ENCODE peak calls at places on chromosomes 11 and 22, in five cellular contexts. L, Y, A, J and W are unnamed samples.

GRCh38 chr11:99766816-99767215 is 746.1 kb downstream of the CNTN5 start:
- DNase-seq in L (no peak), Y (no peak), J (no peak), A (no peak), W (no peak)

GRCh38 chr11:96198466-96198808 is 144.6 kb downstream of the MAML2 start:
- DNase-seq in J (no peak), L (no peak), A (no peak), Y (no peak), W (no peak)

GRCh38 chr11:44036811-44037657 is 10.7 kb upstream of the ACCSL start:
- DNase-seq in J (peak; percentile 39), Y (peak; percentile 4), L (peak; percentile 65), A (peak; percentile 62), W (no peak)

GRCh38 chr11:10659339-10660216 is 34.0 kb downstream of the IRAG1 start:
- DNase-seq in L (peak; percentile 90), Y (no peak), A (peak; percentile 37), J (no peak), W (no peak)

GRCh38 chr11:65014146-65014960 is at the start of gene ARL2:
- DNase-seq in Y (no peak), A (no peak), J (peak; percentile 12), L (no peak), W (peak; percentile 41)

GRCh38 chr22:38841635-38842034 is 2.2 kb downstream of the NPTXR start:
- DNase-seq in A (no peak), J (no peak), L (no peak), Y (no peak), W (no peak)

GRCh38 chr22:30486661-30487115 is 14.9 kb upstream of the SEC14L3 start:
- DNase-seq in Y (no peak), L (no peak), A (no peak), J (no peak), W (no peak)

GRCh38 chr11:69002743-69003231 is 10.3 kb downstream of the MRGPRF start:
- DNase-seq in L (no peak), Y (no peak), J (no peak), A (peak; percentile 7), W (no peak)

GRCh38 chr11:64649304-64649703 is 58.3 kb downstream of the SLC22A12 start:
- DNase-seq in Y (no peak), J (no peak), A (no peak), L (no peak), W (no peak)

GRCh38 chr11:112050721-112051120 is 23.1 kb downstream of the PIH1D2 start:
- DNase-seq in J (no peak), A (no peak), L (no peak), Y (peak; percentile 40), W (no peak)

GRCh38 chr22:23895599-23896144 is 1.5 kb downstream of the MIF start:
- DNase-seq in J (no peak), A (no peak), L (no peak), Y (no peak), W (no peak)

GRCh38 chr11:690738-691633 is 4.0 kb downstream of the DEAF1 start:
- DNase-seq in J (no peak), L (peak; percentile 45), Y (no peak), A (peak; percentile 68), W (no peak)

GRCh38 chr11:2190670-2191471 is 19.3 kb upstream of the TH start:
- DNase-seq in J (no peak), A (no peak), Y (no peak), L (no peak), W (no peak)

GRCh38 chr11:61794579-61794978 is 1.9 kb downstream of the FEN1 start:
- DNase-seq in A (no peak), L (no peak), J (no peak), Y (no peak), W (no peak)

GRCh38 chr11:61793084-61793828 is 545 bp downstream of the FEN1 start:
- DNase-seq in L (no peak), A (no peak), J (no peak), Y (no peak), W (no peak)

GRCh38 chr11:61793829-61794204 is 1.1 kb downstream of the FEN1 start:
- DNase-seq in Y (no peak), A (no peak), L (no peak), J (no peak), W (no peak)

GRCh38 chr11:61791737-61792309 is 576 bp downstream of the TMEM258 start:
- DNase-seq in A (peak; percentile 76), L (peak; percentile 95), J (peak; percentile 33), Y (no peak), W (no peak)

DNA sequence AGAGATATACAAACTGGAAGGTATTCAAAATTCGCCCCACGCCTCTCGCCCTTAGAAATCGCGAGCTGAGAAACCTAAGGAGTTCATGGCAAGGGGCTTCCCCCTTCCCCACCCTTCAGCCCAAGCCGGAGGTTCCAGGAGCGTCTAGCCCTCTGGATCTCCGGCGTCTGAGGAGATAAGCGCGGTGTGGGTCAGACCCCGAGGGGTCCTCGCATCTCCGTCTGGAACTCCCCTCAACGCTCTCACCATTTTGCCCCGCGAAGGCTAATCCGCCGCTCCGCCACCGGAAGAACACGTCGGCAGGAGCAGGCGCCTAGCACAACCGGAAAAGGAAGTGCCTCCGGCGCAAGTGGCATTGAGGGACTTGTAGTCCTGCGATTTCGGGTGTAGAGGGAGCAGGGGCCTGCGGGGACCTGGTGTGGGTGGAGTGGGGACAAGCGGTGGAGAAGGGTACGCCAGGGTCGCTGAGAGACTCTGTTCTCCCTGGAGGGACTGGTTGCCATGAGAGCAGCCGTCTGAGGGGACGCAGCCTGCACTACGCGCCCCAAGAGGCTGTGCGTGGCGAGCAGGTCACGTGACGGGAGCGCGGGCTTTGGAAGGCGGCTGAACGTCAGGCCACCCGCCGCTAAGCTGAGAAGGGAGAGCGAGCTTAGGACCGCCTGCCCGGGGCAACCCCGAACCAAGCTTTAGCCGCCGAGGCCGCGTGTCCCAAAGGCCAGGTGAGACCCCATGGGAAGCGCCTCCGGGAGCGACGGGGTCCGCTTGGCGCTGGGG is at the start of the genes FEN1 and TMEM258:
- DNase-seq in J (peak; percentile 84), A (peak; percentile 88), L (peak; percentile 98), Y (peak; percentile 76), W (peak; percentile 62)
- TF ChIP-seq POLR2A in J (peak; percentile 43), A (peak; percentile 69), L (peak; percentile 90), Y (peak; percentile 98), W (peak; percentile 69)

GRCh38 chr11:74683941-74684481 is 47.2 kb downstream of the CHRDL2 start:
- DNase-seq in Y (no peak), A (no peak), L (no peak), J (no peak), W (no peak)

GRCh38 chr11:74684661-74685060 is 46.6 kb downstream of the CHRDL2 start:
- DNase-seq in L (no peak), A (no peak), Y (no peak), J (no peak), W (no peak)

GRCh38 chr11:74681686-74682651 is 49.3 kb downstream of the CHRDL2 start:
- DNase-seq in A (peak; percentile 26), L (no peak), J (peak; percentile 85), Y (no peak), W (no peak)

GRCh38 chr11:74682731-74683278 is 48.4 kb downstream of the CHRDL2 start:
- DNase-seq in J (no peak), L (no peak), Y (no peak), A (peak; percentile 0), W (no peak)

DNA sequence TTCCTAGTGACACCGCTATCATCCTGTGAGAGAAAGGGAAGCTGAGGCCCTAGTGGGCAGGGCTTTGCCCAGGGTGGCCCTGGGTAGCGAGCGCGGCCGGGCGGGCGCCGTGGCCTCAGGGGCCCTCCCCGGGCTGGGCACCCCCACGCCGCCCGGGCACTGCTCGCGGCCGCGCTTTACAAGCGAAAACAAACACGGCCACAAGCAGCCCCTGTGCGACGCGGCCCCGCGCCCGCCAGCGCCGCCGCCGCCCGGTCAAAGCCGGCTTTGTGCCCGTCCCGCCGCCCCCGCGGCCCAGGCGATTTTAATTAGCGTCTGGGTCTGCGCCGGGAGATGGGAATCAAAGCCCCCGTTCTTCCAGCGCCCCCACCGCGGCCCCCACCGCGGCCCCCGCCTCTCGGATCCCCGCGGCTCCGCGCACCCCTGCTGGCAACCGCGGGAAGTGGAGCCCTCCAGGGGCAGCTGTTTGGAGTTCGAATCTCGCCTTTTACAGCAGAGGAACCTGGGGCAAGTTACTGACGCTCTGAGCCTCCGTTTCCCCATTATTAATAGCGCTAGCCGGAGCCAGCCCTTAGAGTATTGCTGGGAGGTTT is 47.9 kb downstream of the CHRDL2 start:
- DNase-seq in Y (no peak), A (peak; percentile 17), L (peak; percentile 41), J (peak; percentile 36), W (no peak)
- TF ChIP-seq CTCF in Y (peak; percentile 23), A (peak; percentile 36), L (peak; percentile 38), J (no peak), W (peak; percentile 18)

GRCh38 chr11:117074122-117074521 is 24.1 kb downstream of the SIK3 start:
- DNase-seq in Y (no peak), L (no peak), A (no peak), J (no peak), W (no peak)
- H3K27ac ChIP-seq in Y (no peak overlapping the region), L (no peak overlapping the region), A (no peak overlapping the region), J (no peak overlapping the region), W (peak overlapping the region; percentile 65)

DNA sequence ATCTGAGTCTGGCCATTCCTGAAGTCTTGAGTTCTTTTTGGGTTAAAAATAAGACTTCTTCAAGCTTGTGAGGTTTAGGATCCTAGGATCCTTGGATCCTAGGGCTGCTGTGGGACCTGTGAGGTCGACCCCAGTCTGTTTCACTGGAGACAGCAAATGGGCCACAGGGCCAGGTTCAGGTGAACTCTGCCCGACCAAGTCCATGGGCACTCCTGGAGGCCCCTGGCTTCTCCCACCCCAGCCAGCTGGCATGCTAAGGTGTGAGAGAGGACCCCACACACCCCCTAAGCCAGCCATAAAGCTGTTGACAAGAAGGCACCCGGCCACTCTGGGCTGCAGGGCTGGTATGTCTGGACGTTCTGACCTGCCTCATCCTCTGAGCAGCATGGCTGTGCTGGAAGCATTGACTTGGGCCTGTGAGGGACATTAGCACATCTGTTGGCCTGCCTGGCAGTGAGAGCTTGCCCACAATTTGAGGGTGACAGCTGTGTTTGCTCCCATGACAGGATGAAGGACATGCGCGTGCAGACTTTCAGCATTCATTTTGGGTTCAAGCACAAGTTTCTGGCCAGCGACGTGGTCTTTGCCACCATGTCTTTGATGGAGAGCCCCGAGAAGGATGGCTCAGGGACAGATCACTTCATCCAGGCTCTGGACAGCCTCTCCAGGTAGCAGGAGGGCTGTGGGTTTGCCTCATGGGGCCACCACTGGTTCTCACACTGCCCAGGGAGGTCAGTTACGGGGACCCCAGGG is 16.0 kb downstream of the CLDN5 start:
- DNase-seq in A (no peak), L (no peak), Y (no peak), J (no peak), W (no peak)
- TF ChIP-seq POLR2A in A (no peak), L (no peak), Y (no peak), J (no peak), W (no peak)